ENCODE peak calls at places on chromosome 21, in six cellular contexts. J is HCT116, F is K562, M is HepG2, I is H1, S is GM12878. Z is an unnamed sample.

GRCh38 chr21:34942911-34943310 is 106.2 kb downstream of the RUNX1 start:
- DNase-seq in M (no peak), S (no peak), J (no peak), F (no peak), I (no peak), Z (no peak)

GRCh38 chr21:36584980-36585940 is 105.3 kb upstream of the CLDN14 start:
- DNase-seq in S (no peak), I (no peak), F (no peak), J (no peak), M (no peak), Z (no peak)

GRCh38 chr21:25573409-25574206 is 33.7 kb downstream of the MRPL39 start:
- DNase-seq in J (peak), S (peak), I (no peak), F (peak), M (peak), Z (no peak)

GRCh38 chr21:44324106-44324853 is 14.9 kb downstream of the CFAP410 start:
- DNase-seq in F (no peak), S (no peak), I (no peak), J (no peak), M (no peak), Z (no peak)

GRCh38 chr21:42495027-42495426 is 997 bp downstream of the RSPH1 start:
- DNase-seq in M (no peak), S (no peak), F (no peak), I (no peak), J (no peak), Z (no peak)

GRCh38 chr21:31514598-31514997 is 144.9 kb upstream of the SOD1 start:
- DNase-seq in M (no peak), J (no peak), F (no peak), S (no peak), I (no peak), Z (peak)

GRCh38 chr21:34613679-34614442 is 1.1 kb downstream of the RCAN1 start:
- DNase-seq in F (peak), J (no peak), M (no peak), I (no peak), S (no peak), Z (no peak)

GRCh38 chr21:39054066-39054465 is 129.2 kb downstream of the PSMG1 start:
- DNase-seq in J (no peak), F (no peak), M (no peak), I (no peak), S (no peak), Z (no peak)

GRCh38 chr21:38948981-38949380 is 143.3 kb downstream of the ETS2 start:
- DNase-seq in J (no peak), F (no peak), I (no peak), M (no peak), S (no peak), Z (no peak)

GRCh38 chr21:34635307-34635706 is 20.4 kb upstream of the RCAN1 start:
- DNase-seq in S (no peak), F (peak), M (no peak), I (no peak), J (no peak), Z (no peak)

GRCh38 chr21:44286086-44286715 is 525 bp downstream of the AIRE start:
- DNase-seq in F (no peak), M (no peak), I (no peak), J (no peak), S (no peak), Z (no peak)

GRCh38 chr21:36385909-36386642 is 884 bp downstream of the CHAF1B start:
- DNase-seq in S (no peak), F (no peak), M (no peak), J (no peak), I (no peak), Z (no peak)

GRCh38 chr21:40146201-40146890 is 279.1 kb downstream of the PCP4 start:
- DNase-seq in J (no peak), F (no peak), S (no peak), M (no peak), I (no peak), Z (no peak)

GRCh38 chr21:31983120-31983519 is 110.3 kb downstream of the HUNK start:
- DNase-seq in S (no peak), J (no peak), M (peak), F (no peak), I (no peak), Z (no peak)

GRCh38 chr21:34730756-34731445 is 62.1 kb downstream of the CLIC6 start:
- DNase-seq in J (no peak), M (no peak), F (no peak), I (no peak), S (no peak), Z (no peak)

GRCh38 chr21:36948686-36949085 is 17.8 kb downstream of the HLCS start:
- DNase-seq in J (no peak), F (no peak), S (no peak), M (no peak), I (no peak), Z (no peak)

GRCh38 chr21:15483138-15483780 is 246.5 kb upstream of the USP25 start:
- DNase-seq in M (peak), I (peak), S (peak), J (peak), F (peak), Z (peak)

GRCh38 chr21:37263827-37264226 is 3.3 kb downstream of the VPS26C start:
- DNase-seq in S (no peak), M (no peak), I (no peak), J (no peak), F (no peak), Z (no peak)

GRCh38 chr21:41481191-41481590 is 26.8 kb downstream of the TMPRSS2 start:
- DNase-seq in J (no peak), F (no peak), I (no peak), M (no peak), S (no peak), Z (no peak)

GRCh38 chr21:41483973-41484372 is 24.0 kb downstream of the TMPRSS2 start:
- DNase-seq in F (no peak), S (no peak), I (no peak), M (no peak), J (no peak), Z (no peak)

GRCh38 chr21:41482980-41483379 is 25.0 kb downstream of the TMPRSS2 start:
- DNase-seq in J (no peak), I (no peak), S (no peak), M (no peak), F (no peak), Z (no peak)

GRCh38 chr21:41483415-41483814 is 24.5 kb downstream of the TMPRSS2 start:
- DNase-seq in M (no peak), F (no peak), I (no peak), S (no peak), J (no peak), Z (no peak)

GRCh38 chr21:41482321-41482720 is 25.6 kb downstream of the TMPRSS2 start:
- DNase-seq in S (no peak), F (no peak), I (no peak), M (no peak), J (no peak), Z (no peak)
- TF ChIP-seq ZNF274 in S (no peak), F (no peak), I (no peak), M (no peak), J (no peak), Z (no peak)

GRCh38 chr21:46356005-46356338 is 32.0 kb downstream of the PCNT start:
- DNase-seq in M (no peak), F (no peak), S (no peak), I (no peak), J (no peak), Z (no peak)
- H3K9ac ChIP-seq in M (no peak), F (no peak), S (no peak), I (no peak), J (no peak), Z (no peak)

GRCh38 chr21:46284077-46284644 is 1.2 kb downstream of the MCM3AP start:
- DNase-seq in F (no peak), M (no peak), I (no peak), S (no peak), J (no peak), Z (no peak)
- TF ChIP-seq ZNF274 in F (no peak), M (no peak), I (no peak), S (no peak), J (no peak), Z (no peak)

DNA sequence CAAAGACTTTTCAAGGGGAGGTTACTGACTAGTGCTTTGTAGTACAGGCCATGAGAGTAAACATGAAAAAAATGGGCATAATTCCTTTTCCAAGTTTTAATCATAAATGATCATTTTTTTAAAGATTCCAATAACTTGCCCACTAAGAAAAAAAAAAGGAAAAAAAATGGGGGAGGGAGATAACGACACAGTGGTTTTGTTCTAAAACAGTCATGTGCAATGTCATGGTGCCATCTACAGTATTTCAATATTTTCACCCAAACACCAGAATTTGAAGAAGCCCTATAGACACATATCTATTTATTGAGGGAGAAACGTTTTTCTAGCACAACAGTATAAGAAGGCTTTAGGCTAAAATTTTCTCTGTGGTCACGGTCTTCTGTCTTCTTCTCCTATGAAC is 250.2 kb downstream of the LTN1 start:
- DNase-seq in F (no peak), M (no peak), S (no peak), I (no peak), J (no peak), Z (no peak)
- H3K9ac ChIP-seq in F (no peak), M (no peak), S (no peak), I (no peak), J (no peak), Z (no peak)

GRCh38 chr21:33360281-33360680 is 35.5 kb downstream of the IFNAR1 start:
- DNase-seq in M (no peak), S (no peak), I (no peak), F (no peak), J (no peak), Z (no peak)

GRCh38 chr21:33364830-33365229 is 38.4 kb upstream of the IFNGR2 start:
- DNase-seq in J (no peak), S (no peak), M (no peak), F (no peak), I (no peak), Z (no peak)

GRCh38 chr21:33359446-33359845 is 34.7 kb downstream of the IFNAR1 start:
- DNase-seq in F (no peak), S (no peak), I (no peak), J (no peak), M (no peak), Z (no peak)

GRCh38 chr21:33362044-33362555 is 37.3 kb downstream of the IFNAR1 start:
- DNase-seq in S (no peak), J (no peak), F (no peak), M (no peak), I (peak), Z (peak)

DNA sequence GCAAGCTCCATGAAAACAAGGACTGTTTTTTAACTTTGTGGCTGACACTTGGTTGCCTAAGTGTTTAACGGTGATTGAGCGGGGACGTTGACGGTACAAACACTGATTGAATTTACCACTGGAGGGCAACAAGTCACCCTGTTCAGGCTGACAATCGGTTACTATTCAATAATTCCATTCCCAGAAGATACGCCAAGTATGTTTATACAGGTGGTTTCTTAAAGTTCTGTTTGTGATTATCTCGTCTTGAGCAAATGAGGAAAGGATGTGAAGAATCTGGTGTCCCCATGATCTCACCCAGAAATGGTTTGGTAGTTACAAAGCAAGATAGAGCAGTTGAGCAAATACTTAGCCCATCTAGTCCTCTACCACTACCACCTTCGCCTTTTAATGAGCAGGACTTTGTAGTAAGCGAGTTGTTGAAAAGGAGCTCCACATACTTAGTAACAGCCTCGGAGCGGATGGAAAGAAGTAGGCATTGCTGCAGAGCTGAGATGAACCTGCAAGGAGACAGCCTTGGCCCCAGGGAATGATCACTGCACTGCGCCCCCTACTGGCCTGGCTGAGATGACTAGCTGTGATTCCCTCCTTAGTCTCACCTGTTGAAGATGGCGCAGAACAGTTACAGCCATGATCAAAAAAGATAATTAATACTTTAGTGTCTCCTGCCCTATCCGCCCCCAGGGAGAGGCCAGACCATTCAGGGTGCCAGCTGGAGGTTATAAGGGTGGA is 36.3 kb downstream of the IFNAR1 start:
- DNase-seq in S (peak), F (peak), M (peak), J (no peak), I (peak), Z (peak)
- TF ChIP-seq ZNF274 in S (no peak), F (no peak), M (no peak), J (no peak), I (no peak), Z (no peak)

Z was measured in NT2/D1.